ENCODE peak calls at places on chromosomes 12 and 14, in ten cellular contexts. E is left lung, O is thoracic aorta, H is lower leg skin, S is AG09309, I is HCT116, M is stomach, F is sigmoid colon, C is fibroblast of pulmonary artery, D is mammary epithelial cell. X is an unnamed sample.

GRCh38 chr14:101134161-101134631 is 230.7 kb upstream of the RTL1 start:
- DNase-seq in E (peak; percentile 49), O (no peak), H (no peak), S (no peak), I (no peak), M (no peak), F (no peak), C (no peak), D (no peak), X (peak; percentile 11)

GRCh38 chr12:40226652-40227051 is 1.9 kb downstream of the LRRK2 start:
- DNase-seq in E (no peak), O (peak; percentile 36), H (peak; percentile 56), S (peak; percentile 57), I (no peak), M (no peak), F (peak; percentile 81), C (peak; percentile 81), D (peak; percentile 72), X (peak; percentile 87)

GRCh38 chr14:83826838-83827237 is 1703.1 kb upstream of the FLRT2 start:
- DNase-seq in E (no peak), O (no peak), H (no peak), S (no peak), I (no peak), M (no peak), F (no peak), C (peak; percentile 27), D (no peak), X (peak; percentile 33)

GRCh38 chr12:4987076-4987775 is 56.5 kb upstream of the KCNA5 start:
- DNase-seq in E (no peak), O (no peak), H (no peak), S (no peak), I (no peak), M (no peak), F (no peak), C (no peak), D (no peak), X (peak; percentile 5)

GRCh38 chr12:97944576-97944975 is 482.0 kb downstream of the RMST start:
- DNase-seq in E (no peak), O (no peak), H (no peak), S (no peak), I (no peak), M (no peak), F (no peak), C (no peak), D (peak; percentile 73), X (peak; percentile 25)

GRCh38 chr12:89882051-89882450 is 173.4 kb upstream of the ATP2B1 start:
- DNase-seq in E (no peak), O (no peak), H (no peak), S (peak; percentile 81), I (no peak), M (no peak), F (no peak), C (peak; percentile 44), D (no peak), X (peak; percentile 32)

GRCh38 chr14:61615743-61616523 is 79.4 kb upstream of the HIF1A start:
- DNase-seq in E (no peak), O (no peak), H (no peak), S (no peak), I (no peak), M (peak; percentile 60), F (no peak), C (peak; percentile 95), D (no peak), X (no peak)

GRCh38 chr12:54052745-54053624 is 650 bp upstream of the HOXC4 start:
- DNase-seq in E (no peak), O (no peak), H (no peak), S (no peak), I (no peak), M (no peak), F (no peak), C (no peak), D (no peak), X (peak; percentile 67)

GRCh38 chr12:6961695-6962284 is 8.7 kb downstream of the PHB2 start:
- DNase-seq in E (peak; percentile 87), O (no peak), H (no peak), S (no peak), I (peak; percentile 73), M (peak; percentile 75), F (peak; percentile 89), C (peak; percentile 77), D (peak; percentile 66), X (peak; percentile 79)

GRCh38 chr12:6963016-6963731 is 7.3 kb downstream of the PHB2 start:
- DNase-seq in E (peak; percentile 91), O (no peak), H (no peak), S (no peak), I (peak; percentile 89), M (peak; percentile 95), F (peak; percentile 65), C (no peak), D (peak; percentile 87), X (no peak)

GRCh38 chr12:6961278-6961694 is 9.2 kb downstream of the PHB2 start:
- DNase-seq in E (peak; percentile 92), O (no peak), H (no peak), S (no peak), I (no peak), M (peak; percentile 76), F (peak; percentile 86), C (peak; percentile 35), D (peak; percentile 73), X (no peak)

GRCh38 chr12:6963741-6964446 is 6.6 kb downstream of the PHB2 start:
- DNase-seq in E (no peak), O (no peak), H (no peak), S (no peak), I (no peak), M (no peak), F (peak; percentile 76), C (no peak), D (no peak), X (no peak)

GRCh38 chr12:6962285-6963015 is 8.0 kb downstream of the PHB2 start:
- DNase-seq in E (peak; percentile 85), O (no peak), H (no peak), S (no peak), I (no peak), M (peak; percentile 86), F (peak; percentile 64), C (no peak), D (no peak), X (no peak)
- H3K4me3 ChIP-seq in E (peak overlapping the region; percentile 33), O (no peak overlapping the region), H (no peak overlapping the region), S (no peak overlapping the region), I (peak overlapping the region; percentile 96), M (peak overlapping the region; percentile 47), F (no peak overlapping the region), C (no peak overlapping the region), D (peak overlapping the region; percentile 74), X (no peak overlapping the region)

GRCh38 chr12:51820721-51821422 is 27.6 kb downstream of the FIGNL2 start:
- DNase-seq in E (peak; percentile 86), O (no peak), H (no peak), S (no peak), I (no peak), M (peak; percentile 60), F (no peak), C (peak; percentile 42), D (no peak), X (peak; percentile 38)

GRCh38 chr12:51821423-51822260 is 26.9 kb downstream of the FIGNL2 start:
- DNase-seq in E (peak; percentile 84), O (no peak), H (no peak), S (no peak), I (no peak), M (no peak), F (no peak), C (no peak), D (no peak), X (no peak)

GRCh38 chr12:51818567-51819300 is 29.8 kb downstream of the FIGNL2 start:
- DNase-seq in E (no peak), O (no peak), H (no peak), S (peak; percentile 52), I (no peak), M (no peak), F (no peak), C (peak; percentile 66), D (no peak), X (peak; percentile 75)

GRCh38 chr12:51818086-51818485 is 30.4 kb downstream of the FIGNL2 start:
- DNase-seq in E (no peak), O (no peak), H (no peak), S (no peak), I (no peak), M (no peak), F (no peak), C (no peak), D (no peak), X (no peak)

GRCh38 chr12:51819851-51820720 is 28.4 kb downstream of the FIGNL2 start:
- DNase-seq in E (peak; percentile 81), O (no peak), H (no peak), S (no peak), I (no peak), M (peak; percentile 33), F (no peak), C (no peak), D (no peak), X (peak; percentile 17)
- TF ChIP-seq CTCF in E (no peak), O (no peak), H (no peak), S (no peak), I (peak; percentile 3), M (no peak), F (no peak), C (no peak), D (no peak), X (no peak)

DNA sequence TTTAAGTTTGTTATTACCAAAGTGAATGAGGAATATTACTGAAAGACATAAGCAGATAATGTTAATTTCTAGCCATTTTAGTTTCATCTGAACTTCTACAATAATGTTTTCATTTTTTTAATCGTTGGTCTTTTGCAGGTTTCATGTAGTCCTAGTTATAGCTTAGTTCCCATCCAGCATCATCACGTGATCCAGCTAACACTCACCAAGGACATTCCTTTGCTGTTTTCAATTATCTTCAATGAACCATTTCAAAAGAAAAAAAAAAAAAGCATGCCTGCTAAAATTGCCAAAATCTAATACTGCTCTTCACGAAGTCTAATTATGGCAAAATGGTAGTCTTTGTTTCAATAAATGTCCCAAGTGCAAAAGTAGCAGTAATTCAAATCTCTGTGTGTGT is 187.7 kb upstream of the ATXN7L3B start:
- DNase-seq in E (no peak), O (no peak), H (no peak), S (no peak), I (no peak), M (no peak), F (no peak), C (no peak), D (no peak), X (peak; percentile 53)
- H3K4me3 ChIP-seq in E (no peak overlapping the region), O (no peak overlapping the region), H (no peak overlapping the region), S (no peak overlapping the region), I (no peak overlapping the region), M (no peak overlapping the region), F (no peak overlapping the region), C (no peak overlapping the region), D (no peak overlapping the region), X (no peak overlapping the region)

GRCh38 chr14:106549064-106549463 is 1022.7 kb downstream of the TMEM121 start:
- DNase-seq in E (no peak), O (no peak), H (no peak), S (no peak), I (no peak), M (no peak), F (no peak), C (no peak), D (no peak), X (no peak)

GRCh38 chr14:106547735-106548550 is 1021.6 kb downstream of the TMEM121 start:
- DNase-seq in E (no peak), O (no peak), H (no peak), S (no peak), I (no peak), M (no peak), F (no peak), C (no peak), D (no peak), X (no peak)

GRCh38 chr14:106556665-106557289 is 1030.4 kb downstream of the TMEM121 start:
- DNase-seq in E (peak; percentile 90), O (no peak), H (no peak), S (no peak), I (no peak), M (peak; percentile 60), F (no peak), C (no peak), D (no peak), X (no peak)

GRCh38 chr14:106551265-106551664 is 1024.9 kb downstream of the TMEM121 start:
- DNase-seq in E (no peak), O (no peak), H (no peak), S (no peak), I (no peak), M (no peak), F (no peak), C (no peak), D (no peak), X (no peak)
- TF ChIP-seq CTCF in E (no peak), O (no peak), H (no peak), S (no peak), I (no peak), M (no peak), F (no peak), C (no peak), D (peak; percentile 17), X (no peak)